ENCODE peak calls at places on chromosomes 7 and 10, in six cellular contexts. R is fibroblast of villous mesenchyme, G is astrocyte, U is occipital lobe, N is lower lobe of right lung, X is GF-D8. E is an unnamed sample.
A peak's percentile ranks its signal among the peaks of the same experiment; 100 is the strongest.

GRCh38 chr10:72096115-72097000 is 8.0 kb upstream of the SPOCK2 start:
- DNase-seq in U (no peak), N (no peak), X (no peak), G (peak; percentile 25), R (peak; percentile 74), E (no peak)

GRCh38 chr10:5855979-5856700 is 33.6 kb downstream of the ANKRD16 start:
- DNase-seq in N (no peak), X (no peak), U (no peak), G (no peak), R (no peak), E (no peak)

GRCh38 chr7:33039257-33039904 is 23.2 kb downstream of the NT5C3A start:
- DNase-seq in U (no peak), G (no peak), X (no peak), N (no peak), R (peak; percentile 55), E (no peak)

GRCh38 chr10:76727009-76727408 is 910.6 kb downstream of the KCNMA1 start:
- DNase-seq in U (no peak), R (no peak), N (no peak), G (no peak), X (no peak), E (no peak)

GRCh38 chr7:76396039-76396732 is 13.3 kb downstream of the SSC4D start:
- DNase-seq in X (no peak), N (no peak), G (no peak), R (peak; percentile 31), U (peak; percentile 9), E (no peak)

GRCh38 chr10:102395677-102396197 is at the start of gene NFKB2:
- DNase-seq in R (no peak), U (no peak), X (no peak), N (no peak), G (no peak), E (no peak)

GRCh38 chr7:101936612-101937231 is 119.3 kb downstream of the CUX1 start:
- DNase-seq in R (peak; percentile 92), N (no peak), X (no peak), G (no peak), U (no peak), E (no peak)

GRCh38 chr7:129258649-129259389 is 34.0 kb downstream of the AHCYL2 start:
- DNase-seq in X (no peak), N (no peak), G (peak; percentile 38), R (no peak), U (no peak), E (peak; percentile 19)

GRCh38 chr10:62380002-62380401 is 5.8 kb downstream of the ZNF365 start:
- DNase-seq in X (no peak), R (peak; percentile 76), G (peak; percentile 85), U (no peak), N (no peak), E (no peak)

GRCh38 chr7:108805808-108806397 is 236.2 kb downstream of the DNAJB9 start:
- DNase-seq in R (peak; percentile 24), N (no peak), X (no peak), U (no peak), G (peak; percentile 10), E (peak; percentile 29)

E was measured in KBM-7.